ENCODE peak calls at places on chromosomes 12 and 14, in four cellular contexts. One of them, this sample, is unnamed.
A peak's percentile ranks its signal among the peaks of the same experiment; 100 is the strongest.

GRCh38 chr14:64736271-64737131 is 32.3 kb downstream of the PLEKHG3 start:
- DNase-seq in brain microvascular endothelial cell: no peak
- DNase-seq in uterus: no peak
- DNase-seq in stomach: peak; percentile 79
- DNase-seq in this sample: no peak

GRCh38 chr14:56217380-56218045 is 99.3 kb downstream of the PELI2 start:
- DNase-seq in brain microvascular endothelial cell: no peak
- DNase-seq in uterus: no peak
- DNase-seq in stomach: no peak
- DNase-seq in this sample: no peak

GRCh38 chr14:52910597-52910996 is 40.3 kb downstream of the FERMT2 start:
- DNase-seq in uterus: no peak
- DNase-seq in brain microvascular endothelial cell: no peak
- DNase-seq in stomach: no peak
- DNase-seq in this sample: no peak

GRCh38 chr12:25242981-25243764 is 7.6 kb downstream of the KRAS start:
- DNase-seq in stomach: no peak
- DNase-seq in uterus: no peak
- DNase-seq in brain microvascular endothelial cell: no peak
- DNase-seq in this sample: peak; percentile 25

GRCh38 chr12:68393398-68393797 is 61.2 kb upstream of the MDM1 start:
- DNase-seq in brain microvascular endothelial cell: no peak
- DNase-seq in uterus: no peak
- DNase-seq in stomach: no peak
- DNase-seq in this sample: no peak

GRCh38 chr12:6534158-6534913 is at the start of gene GAPDH:
- DNase-seq in brain microvascular endothelial cell: peak; percentile 93
- DNase-seq in uterus: peak; percentile 91
- DNase-seq in stomach: peak; percentile 90
- DNase-seq in this sample: peak; percentile 93

GRCh38 chr14:76261371-76261811 is 109.7 kb downstream of the GPATCH2L start:
- DNase-seq in uterus: no peak
- DNase-seq in brain microvascular endothelial cell: peak; percentile 25
- DNase-seq in stomach: no peak
- DNase-seq in this sample: peak; percentile 61

GRCh38 chr14:31388687-31389413 is 31.5 kb downstream of the HEATR5A start:
- DNase-seq in uterus: no peak
- DNase-seq in brain microvascular endothelial cell: peak; percentile 70
- DNase-seq in stomach: no peak
- DNase-seq in this sample: no peak

GRCh38 chr12:13193403-13194100 is 3.0 kb upstream of the EMP1 start:
- DNase-seq in stomach: no peak
- DNase-seq in brain microvascular endothelial cell: no peak
- DNase-seq in uterus: no peak
- DNase-seq in this sample: no peak

GRCh38 chr14:24634158-24634557 is at the start of gene GZMB:
- DNase-seq in stomach: peak; percentile 40
- DNase-seq in brain microvascular endothelial cell: no peak
- DNase-seq in uterus: no peak
- DNase-seq in this sample: no peak

GRCh38 chr14:65304963-65305362 is 107.6 kb upstream of the FUT8 start:
- DNase-seq in uterus: no peak
- DNase-seq in stomach: no peak
- DNase-seq in brain microvascular endothelial cell: no peak
- DNase-seq in this sample: no peak

GRCh38 chr14:55245657-55246268 is 25.5 kb upstream of the FBXO34 start:
- DNase-seq in stomach: no peak
- DNase-seq in brain microvascular endothelial cell: peak; percentile 32
- DNase-seq in uterus: no peak
- DNase-seq in this sample: no peak

GRCh38 chr12:47963340-47964040 is at the start of gene TMEM106C:
- DNase-seq in brain microvascular endothelial cell: peak; percentile 76
- DNase-seq in stomach: peak; percentile 94
- DNase-seq in uterus: peak; percentile 94
- DNase-seq in this sample: peak; percentile 63

GRCh38 chr12:95202691-95203476 is 14.4 kb downstream of the FGD6 start:
- DNase-seq in stomach: no peak
- DNase-seq in brain microvascular endothelial cell: no peak
- DNase-seq in uterus: no peak
- DNase-seq in this sample: no peak

GRCh38 chr14:60649815-60650381 is 621 bp upstream of the SIX1 start:
- DNase-seq in stomach: no peak
- DNase-seq in uterus: no peak
- DNase-seq in brain microvascular endothelial cell: no peak
- DNase-seq in this sample: no peak

GRCh38 chr14:99603471-99603933 is 505 bp downstream of the CCDC85C start:
- DNase-seq in uterus: peak; percentile 48
- DNase-seq in brain microvascular endothelial cell: no peak
- DNase-seq in stomach: no peak
- DNase-seq in this sample: peak; percentile 41

GRCh38 chr12:44779766-44780165 is 96.3 kb downstream of the NELL2 start:
- DNase-seq in brain microvascular endothelial cell: no peak
- DNase-seq in uterus: no peak
- DNase-seq in stomach: no peak
- DNase-seq in this sample: no peak

GRCh38 chr12:96501139-96501741 is 11.9 kb downstream of the CFAP54 start:
- DNase-seq in brain microvascular endothelial cell: peak; percentile 53
- DNase-seq in uterus: no peak
- DNase-seq in stomach: peak; percentile 46
- DNase-seq in this sample: peak; percentile 64

GRCh38 chr14:77041837-77042557 is 13.5 kb upstream of the IRF2BPL start:
- DNase-seq in stomach: peak; percentile 52
- DNase-seq in brain microvascular endothelial cell: peak; percentile 87
- DNase-seq in uterus: peak; percentile 72
- DNase-seq in this sample: peak; percentile 98

GRCh38 chr12:41772478-41772877 is 372.2 kb downstream of the GXYLT1 start:
- DNase-seq in stomach: no peak
- DNase-seq in brain microvascular endothelial cell: no peak
- DNase-seq in uterus: no peak
- DNase-seq in this sample: no peak

GRCh38 chr12:27680638-27681037 is 15.6 kb upstream of the REP15 start:
- DNase-seq in brain microvascular endothelial cell: no peak
- DNase-seq in uterus: no peak
- DNase-seq in stomach: peak; percentile 39
- DNase-seq in this sample: no peak
- H3K4me3 ChIP-seq in brain microvascular endothelial cell: no peak overlapping the region
- H3K4me3 ChIP-seq in uterus: no peak overlapping the region
- H3K4me3 ChIP-seq in stomach: no peak overlapping the region
- H3K4me3 ChIP-seq in this sample: no peak overlapping the region

GRCh38 chr12:78865297-78865955 is 852 bp downstream of the SYT1 start:
- DNase-seq in stomach: no peak
- DNase-seq in uterus: no peak
- DNase-seq in brain microvascular endothelial cell: no peak
- DNase-seq in this sample: peak; percentile 10
- H3K4me3 ChIP-seq in stomach: peak overlapping the region; percentile 32
- H3K4me3 ChIP-seq in uterus: peak overlapping the region; percentile 70
- H3K4me3 ChIP-seq in brain microvascular endothelial cell: peak overlapping the region; percentile 85
- H3K4me3 ChIP-seq in this sample: peak overlapping the region; percentile 85

DNA sequence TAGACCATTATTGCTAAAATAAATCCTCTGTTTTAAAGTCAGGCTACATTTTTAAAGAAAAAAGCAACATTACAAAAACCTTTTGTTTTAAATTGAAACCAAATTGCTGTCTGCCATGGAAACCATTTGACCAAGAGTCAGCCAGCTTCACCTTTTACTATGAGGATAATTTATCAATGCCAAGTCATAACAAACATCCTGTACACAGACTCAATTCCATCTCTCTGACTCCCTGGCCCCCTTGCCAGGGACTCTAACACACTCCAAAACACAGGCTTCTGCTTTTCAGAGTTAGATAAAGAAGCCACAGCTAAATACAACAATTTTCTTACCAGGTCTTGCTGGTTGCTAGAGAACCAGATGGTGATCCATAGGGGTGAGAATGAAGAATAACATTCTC is 83.9 kb downstream of the LRP6 start:
- DNase-seq in stomach: no peak
- DNase-seq in brain microvascular endothelial cell: peak; percentile 14
- DNase-seq in uterus: no peak
- DNase-seq in this sample: peak; percentile 90
- H3K4me3 ChIP-seq in stomach: no peak overlapping the region
- H3K4me3 ChIP-seq in brain microvascular endothelial cell: no peak overlapping the region
- H3K4me3 ChIP-seq in uterus: no peak overlapping the region
- H3K4me3 ChIP-seq in this sample: no peak overlapping the region

DNA sequence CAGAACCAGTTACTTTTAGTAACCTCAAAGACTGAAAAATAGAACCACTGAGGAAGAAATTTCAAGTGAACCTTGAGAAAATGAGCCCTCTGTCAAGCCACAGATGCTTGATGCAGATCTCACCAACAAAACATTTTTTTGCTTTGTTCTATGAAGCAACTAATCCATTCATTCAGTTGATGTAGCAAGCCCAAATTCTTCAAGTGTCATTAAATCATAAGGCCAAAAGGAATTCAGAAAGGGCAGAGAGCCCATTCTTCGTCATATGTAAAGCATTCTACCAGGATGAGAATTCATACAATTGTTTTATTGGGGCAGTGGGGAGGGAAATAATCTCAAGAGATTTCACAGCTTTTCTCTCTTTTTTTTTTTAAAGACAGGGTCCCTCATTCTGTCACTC is 218.0 kb upstream of the RGS6 start:
- DNase-seq in stomach: no peak
- DNase-seq in brain microvascular endothelial cell: peak; percentile 71
- DNase-seq in uterus: no peak
- DNase-seq in this sample: peak; percentile 95
- H3K4me3 ChIP-seq in stomach: no peak overlapping the region
- H3K4me3 ChIP-seq in brain microvascular endothelial cell: no peak overlapping the region
- H3K4me3 ChIP-seq in uterus: no peak overlapping the region
- H3K4me3 ChIP-seq in this sample: peak overlapping the region; percentile 2

GRCh38 chr12:101862245-101862644 is 15.1 kb upstream of the DRAM1 start:
- DNase-seq in stomach: no peak
- DNase-seq in uterus: no peak
- DNase-seq in brain microvascular endothelial cell: no peak
- DNase-seq in this sample: no peak
- H3K4me3 ChIP-seq in stomach: no peak overlapping the region
- H3K4me3 ChIP-seq in uterus: no peak overlapping the region
- H3K4me3 ChIP-seq in brain microvascular endothelial cell: no peak overlapping the region
- H3K4me3 ChIP-seq in this sample: no peak overlapping the region

DNA sequence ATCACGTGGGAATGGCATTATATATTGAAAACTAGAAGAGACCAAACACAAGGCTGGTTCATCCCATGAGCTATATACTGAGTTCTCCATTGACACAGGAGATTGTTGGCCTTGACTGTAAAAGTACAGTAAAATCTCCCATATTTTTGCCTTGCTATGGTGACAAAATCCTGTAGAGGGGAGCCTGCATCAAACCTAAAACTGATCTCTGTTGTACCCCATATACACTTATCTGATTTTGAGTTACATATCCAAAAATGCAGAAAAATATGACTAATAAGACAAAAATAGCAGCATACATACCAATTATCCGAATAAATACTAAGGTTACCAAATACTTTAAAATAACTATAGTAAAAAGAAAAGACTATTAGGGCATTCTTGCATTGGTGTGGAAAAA is 60.4 kb downstream of the TMTC3 start:
- DNase-seq in uterus: no peak
- DNase-seq in stomach: no peak
- DNase-seq in brain microvascular endothelial cell: no peak
- DNase-seq in this sample: no peak
- H3K4me3 ChIP-seq in uterus: no peak overlapping the region
- H3K4me3 ChIP-seq in stomach: no peak overlapping the region
- H3K4me3 ChIP-seq in brain microvascular endothelial cell: no peak overlapping the region
- H3K4me3 ChIP-seq in this sample: no peak overlapping the region

DNA sequence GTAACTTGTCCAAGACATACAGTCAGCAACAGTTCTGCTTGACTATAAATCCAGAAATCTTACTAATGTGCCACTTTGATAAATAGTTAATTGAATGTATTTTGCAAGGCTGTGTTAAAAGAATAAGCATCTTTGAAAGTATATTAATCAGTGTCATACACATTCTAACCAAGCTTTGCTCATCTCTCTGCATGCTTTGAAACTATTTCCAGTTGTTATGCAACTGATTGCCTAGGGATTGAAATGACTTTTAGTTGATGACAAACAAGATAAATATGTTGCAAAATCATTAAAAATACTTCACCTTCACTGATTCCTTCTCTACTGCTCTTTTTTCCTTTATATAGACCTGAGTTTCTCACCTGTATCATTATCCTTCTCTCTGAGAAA is 91.3 kb downstream of the AEBP2 start:
- DNase-seq in uterus: no peak
- DNase-seq in stomach: no peak
- DNase-seq in brain microvascular endothelial cell: no peak
- DNase-seq in this sample: peak; percentile 42
- H3K4me3 ChIP-seq in uterus: no peak overlapping the region
- H3K4me3 ChIP-seq in stomach: no peak overlapping the region
- H3K4me3 ChIP-seq in brain microvascular endothelial cell: no peak overlapping the region
- H3K4me3 ChIP-seq in this sample: no peak overlapping the region

This sample was measured in astrocyte.